ENCODE peak calls at places on chromosomes 4 and X, in eight cellular contexts. One of them, this sample, is unnamed.

GRCh38 chr4:98261291-98262271 is at the start of gene RAP1GDS1:
- DNase-seq in endothelial cell of umbilical vein: peak
- DNase-seq in aorta: peak
- DNase-seq in left lung: peak
- DNase-seq in heart right ventricle: peak
- DNase-seq in cardiac muscle cell: peak
- DNase-seq in tibial nerve: peak
- DNase-seq in right atrium auricular region: peak
- DNase-seq in this sample: peak

GRCh38 chr4:25110653-25111329 is 49.5 kb downstream of the SEPSECS start:
- DNase-seq in endothelial cell of umbilical vein: no peak
- DNase-seq in aorta: no peak
- DNase-seq in left lung: no peak
- DNase-seq in heart right ventricle: no peak
- DNase-seq in cardiac muscle cell: no peak
- DNase-seq in tibial nerve: no peak
- DNase-seq in right atrium auricular region: no peak
- DNase-seq in this sample: no peak

GRCh38 chrX:39835776-39836175 is 262.0 kb downstream of the BCOR start:
- DNase-seq in endothelial cell of umbilical vein: no peak
- DNase-seq in aorta: no peak
- DNase-seq in left lung: no peak
- DNase-seq in heart right ventricle: no peak
- DNase-seq in cardiac muscle cell: no peak
- DNase-seq in tibial nerve: no peak
- DNase-seq in right atrium auricular region: no peak
- DNase-seq in this sample: no peak

GRCh38 chr4:177386416-177386815 is 55.8 kb downstream of the AGA start:
- DNase-seq in endothelial cell of umbilical vein: no peak
- DNase-seq in aorta: no peak
- DNase-seq in left lung: no peak
- DNase-seq in heart right ventricle: no peak
- DNase-seq in cardiac muscle cell: no peak
- DNase-seq in tibial nerve: no peak
- DNase-seq in right atrium auricular region: no peak
- DNase-seq in this sample: no peak

GRCh38 chr4:34181311-34181808 is 2063.0 kb downstream of the ARAP2 start:
- DNase-seq in endothelial cell of umbilical vein: peak
- DNase-seq in aorta: no peak
- DNase-seq in left lung: no peak
- DNase-seq in heart right ventricle: no peak
- DNase-seq in cardiac muscle cell: no peak
- DNase-seq in tibial nerve: no peak
- DNase-seq in right atrium auricular region: no peak
- DNase-seq in this sample: no peak

GRCh38 chrX:9829308-9830267 is 43.4 kb downstream of the SHROOM2 start:
- DNase-seq in endothelial cell of umbilical vein: no peak
- DNase-seq in aorta: no peak
- DNase-seq in left lung: no peak
- DNase-seq in heart right ventricle: no peak
- DNase-seq in cardiac muscle cell: no peak
- DNase-seq in tibial nerve: no peak
- DNase-seq in right atrium auricular region: no peak
- DNase-seq in this sample: no peak

GRCh38 chr4:108793413-108793812 is 30.6 kb upstream of the ETNPPL start:
- DNase-seq in endothelial cell of umbilical vein: no peak
- DNase-seq in aorta: no peak
- DNase-seq in left lung: no peak
- DNase-seq in heart right ventricle: no peak
- DNase-seq in cardiac muscle cell: no peak
- DNase-seq in tibial nerve: no peak
- DNase-seq in right atrium auricular region: no peak
- DNase-seq in this sample: no peak

GRCh38 chr4:83890231-83890630 is 354.3 kb downstream of the GPAT3 start:
- DNase-seq in endothelial cell of umbilical vein: no peak
- DNase-seq in aorta: no peak
- DNase-seq in left lung: no peak
- DNase-seq in heart right ventricle: no peak
- DNase-seq in cardiac muscle cell: no peak
- DNase-seq in tibial nerve: no peak
- DNase-seq in right atrium auricular region: no peak
- DNase-seq in this sample: no peak

GRCh38 chr4:153518001-153518400 is 51.8 kb downstream of the TMEM131L start:
- DNase-seq in endothelial cell of umbilical vein: peak
- DNase-seq in aorta: no peak
- DNase-seq in left lung: no peak
- DNase-seq in heart right ventricle: peak
- DNase-seq in cardiac muscle cell: no peak
- DNase-seq in tibial nerve: no peak
- DNase-seq in right atrium auricular region: no peak
- DNase-seq in this sample: no peak

GRCh38 chr4:152015597-152016324 is 255.0 kb upstream of the GATB start:
- DNase-seq in endothelial cell of umbilical vein: no peak
- DNase-seq in aorta: no peak
- DNase-seq in left lung: no peak
- DNase-seq in heart right ventricle: no peak
- DNase-seq in cardiac muscle cell: no peak
- DNase-seq in tibial nerve: no peak
- DNase-seq in right atrium auricular region: no peak
- DNase-seq in this sample: no peak

GRCh38 chr4:7608043-7608442 is 173.3 kb upstream of the PSAPL1 start:
- DNase-seq in endothelial cell of umbilical vein: no peak
- DNase-seq in aorta: no peak
- DNase-seq in left lung: no peak
- DNase-seq in heart right ventricle: no peak
- DNase-seq in cardiac muscle cell: no peak
- DNase-seq in tibial nerve: no peak
- DNase-seq in right atrium auricular region: no peak
- DNase-seq in this sample: no peak

GRCh38 chrX:39475372-39475771 is 622.4 kb downstream of the BCOR start:
- DNase-seq in endothelial cell of umbilical vein: no peak
- DNase-seq in aorta: no peak
- DNase-seq in left lung: no peak
- DNase-seq in heart right ventricle: no peak
- DNase-seq in cardiac muscle cell: no peak
- DNase-seq in tibial nerve: no peak
- DNase-seq in right atrium auricular region: no peak
- DNase-seq in this sample: no peak

GRCh38 chr4:14254806-14255445 is 627.4 kb upstream of the BOD1L1 start:
- DNase-seq in endothelial cell of umbilical vein: no peak
- DNase-seq in aorta: no peak
- DNase-seq in left lung: no peak
- DNase-seq in heart right ventricle: no peak
- DNase-seq in cardiac muscle cell: no peak
- DNase-seq in tibial nerve: no peak
- DNase-seq in right atrium auricular region: no peak
- DNase-seq in this sample: no peak

GRCh38 chr4:82523179-82523578 is 38.6 kb downstream of the TMEM150C start:
- DNase-seq in endothelial cell of umbilical vein: no peak
- DNase-seq in aorta: no peak
- DNase-seq in left lung: no peak
- DNase-seq in heart right ventricle: no peak
- DNase-seq in cardiac muscle cell: no peak
- DNase-seq in tibial nerve: no peak
- DNase-seq in right atrium auricular region: no peak
- DNase-seq in this sample: no peak

GRCh38 chrX:46961574-46962279 is 49.5 kb downstream of the JADE3 start:
- DNase-seq in endothelial cell of umbilical vein: no peak
- DNase-seq in aorta: no peak
- DNase-seq in left lung: no peak
- DNase-seq in heart right ventricle: no peak
- DNase-seq in cardiac muscle cell: no peak
- DNase-seq in tibial nerve: no peak
- DNase-seq in right atrium auricular region: no peak
- DNase-seq in this sample: no peak

GRCh38 chr4:53043900-53044650 is 182.0 kb downstream of the RASL11B start:
- DNase-seq in endothelial cell of umbilical vein: no peak
- DNase-seq in aorta: no peak
- DNase-seq in left lung: no peak
- DNase-seq in heart right ventricle: no peak
- DNase-seq in cardiac muscle cell: no peak
- DNase-seq in tibial nerve: no peak
- DNase-seq in right atrium auricular region: no peak
- DNase-seq in this sample: no peak

GRCh38 chr4:14700544-14700943 is 301.7 kb upstream of the CPEB2 start:
- DNase-seq in endothelial cell of umbilical vein: no peak
- DNase-seq in aorta: no peak
- DNase-seq in left lung: no peak
- DNase-seq in heart right ventricle: no peak
- DNase-seq in cardiac muscle cell: no peak
- DNase-seq in tibial nerve: no peak
- DNase-seq in right atrium auricular region: no peak
- DNase-seq in this sample: no peak

DNA sequence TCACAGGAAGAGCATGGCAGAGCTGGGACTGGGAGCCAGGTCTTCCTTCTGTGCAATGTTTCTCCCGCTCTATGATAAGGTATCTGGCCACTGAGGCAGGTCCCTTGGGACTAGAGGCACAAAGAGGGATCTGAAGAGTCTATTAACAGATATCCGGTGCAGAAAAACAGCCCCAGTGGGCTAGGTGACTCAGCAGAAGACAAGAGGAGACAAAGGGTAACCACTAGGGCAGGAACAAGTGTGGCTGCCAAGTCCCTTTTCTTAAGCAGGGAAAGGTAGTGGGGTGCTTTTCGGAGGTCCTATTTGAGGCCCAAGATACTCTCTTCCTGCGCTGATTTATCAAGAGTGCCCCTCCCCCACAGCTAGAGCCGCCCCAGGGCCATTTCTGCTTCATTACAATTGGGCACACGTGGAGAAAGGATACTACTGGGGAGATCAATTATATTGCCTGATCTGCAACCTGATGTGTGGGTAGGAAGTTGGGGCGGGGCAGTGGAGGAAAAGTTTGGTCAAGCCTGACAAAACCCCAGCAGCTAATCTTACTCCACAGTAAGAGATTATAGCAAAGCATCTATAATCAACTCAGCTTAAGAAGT is at the start of gene DGAT2L6:
- DNase-seq in endothelial cell of umbilical vein: no peak
- DNase-seq in aorta: no peak
- DNase-seq in left lung: no peak
- DNase-seq in heart right ventricle: no peak
- DNase-seq in cardiac muscle cell: no peak
- DNase-seq in tibial nerve: no peak
- DNase-seq in right atrium auricular region: no peak
- DNase-seq in this sample: no peak
- H3K27ac ChIP-seq in endothelial cell of umbilical vein: no peak
- H3K27ac ChIP-seq in aorta: no peak
- H3K27ac ChIP-seq in left lung: no peak
- H3K27ac ChIP-seq in heart right ventricle: no peak
- H3K27ac ChIP-seq in cardiac muscle cell: no peak
- H3K27ac ChIP-seq in tibial nerve: no peak
- H3K27ac ChIP-seq in right atrium auricular region: no peak
- H3K27ac ChIP-seq in this sample: no peak

GRCh38 chr4:155800685-155801343 is 42.0 kb downstream of the GUCY1B1 start:
- DNase-seq in endothelial cell of umbilical vein: no peak
- DNase-seq in aorta: no peak
- DNase-seq in left lung: no peak
- DNase-seq in heart right ventricle: no peak
- DNase-seq in cardiac muscle cell: no peak
- DNase-seq in tibial nerve: no peak
- DNase-seq in right atrium auricular region: no peak
- DNase-seq in this sample: no peak

GRCh38 chr4:155799794-155800123 is 40.9 kb downstream of the GUCY1B1 start:
- DNase-seq in endothelial cell of umbilical vein: no peak
- DNase-seq in aorta: no peak
- DNase-seq in left lung: no peak
- DNase-seq in heart right ventricle: no peak
- DNase-seq in cardiac muscle cell: no peak
- DNase-seq in tibial nerve: no peak
- DNase-seq in right atrium auricular region: no peak
- DNase-seq in this sample: no peak

GRCh38 chr4:155796031-155796430 is 37.2 kb downstream of the GUCY1B1 start:
- DNase-seq in endothelial cell of umbilical vein: no peak
- DNase-seq in aorta: no peak
- DNase-seq in left lung: no peak
- DNase-seq in heart right ventricle: no peak
- DNase-seq in cardiac muscle cell: no peak
- DNase-seq in tibial nerve: no peak
- DNase-seq in right atrium auricular region: no peak
- DNase-seq in this sample: no peak

GRCh38 chr4:155802573-155802972 is 43.8 kb downstream of the GUCY1B1 start:
- DNase-seq in endothelial cell of umbilical vein: no peak
- DNase-seq in aorta: no peak
- DNase-seq in left lung: no peak
- DNase-seq in heart right ventricle: no peak
- DNase-seq in cardiac muscle cell: no peak
- DNase-seq in tibial nerve: no peak
- DNase-seq in right atrium auricular region: no peak
- DNase-seq in this sample: no peak

GRCh38 chr4:155799106-155799793 is 40.4 kb downstream of the GUCY1B1 start:
- DNase-seq in endothelial cell of umbilical vein: no peak
- DNase-seq in aorta: no peak
- DNase-seq in left lung: no peak
- DNase-seq in heart right ventricle: no peak
- DNase-seq in cardiac muscle cell: no peak
- DNase-seq in tibial nerve: no peak
- DNase-seq in right atrium auricular region: no peak
- DNase-seq in this sample: no peak
- H3K27ac ChIP-seq in endothelial cell of umbilical vein: no peak
- H3K27ac ChIP-seq in aorta: peak
- H3K27ac ChIP-seq in left lung: no peak
- H3K27ac ChIP-seq in heart right ventricle: no peak
- H3K27ac ChIP-seq in cardiac muscle cell: no peak
- H3K27ac ChIP-seq in tibial nerve: no peak
- H3K27ac ChIP-seq in right atrium auricular region: no peak
- H3K27ac ChIP-seq in this sample: no peak

DNA sequence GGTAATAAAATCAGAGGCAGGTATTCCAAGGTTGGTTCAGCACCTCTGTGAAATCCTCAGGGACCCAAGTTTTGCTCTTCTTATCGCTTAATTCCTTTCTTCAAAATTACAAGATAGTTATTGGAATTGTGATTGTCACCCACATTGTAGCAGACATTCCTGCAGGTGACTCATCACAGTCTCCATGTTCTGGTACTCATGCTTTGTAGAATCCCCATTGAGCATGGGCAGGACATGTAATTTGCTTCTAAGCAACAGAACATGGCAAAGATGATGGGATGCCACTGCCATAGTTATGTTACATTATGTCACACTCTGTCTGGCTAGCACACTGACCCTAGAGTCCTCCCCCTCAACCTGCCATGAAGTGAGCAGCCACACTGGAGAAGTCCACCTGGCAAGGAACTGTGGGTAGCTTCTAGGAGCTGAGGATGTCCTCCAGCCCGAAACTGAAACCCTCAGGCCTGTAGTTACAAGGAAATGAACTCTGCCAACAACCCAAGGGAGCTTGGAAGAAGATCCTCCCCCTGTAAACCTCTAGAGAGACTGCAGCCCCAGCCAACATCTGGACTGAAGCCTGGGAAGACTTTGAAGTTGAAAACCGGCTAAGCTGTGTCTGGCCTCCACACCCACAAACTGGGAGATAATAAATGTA is 58.3 kb upstream of the GUCY1A1 start:
- DNase-seq in endothelial cell of umbilical vein: no peak
- DNase-seq in aorta: no peak
- DNase-seq in left lung: no peak
- DNase-seq in heart right ventricle: peak
- DNase-seq in cardiac muscle cell: no peak
- DNase-seq in tibial nerve: no peak
- DNase-seq in right atrium auricular region: no peak
- DNase-seq in this sample: no peak
- H3K27ac ChIP-seq in endothelial cell of umbilical vein: no peak
- H3K27ac ChIP-seq in aorta: no peak
- H3K27ac ChIP-seq in left lung: no peak
- H3K27ac ChIP-seq in heart right ventricle: no peak
- H3K27ac ChIP-seq in cardiac muscle cell: no peak
- H3K27ac ChIP-seq in tibial nerve: no peak
- H3K27ac ChIP-seq in right atrium auricular region: no peak
- H3K27ac ChIP-seq in this sample: no peak

GRCh38 chr4:109982521-109982920 is 69.8 kb downstream of the EGF start:
- DNase-seq in endothelial cell of umbilical vein: no peak
- DNase-seq in aorta: no peak
- DNase-seq in left lung: no peak
- DNase-seq in heart right ventricle: no peak
- DNase-seq in cardiac muscle cell: no peak
- DNase-seq in tibial nerve: no peak
- DNase-seq in right atrium auricular region: no peak
- DNase-seq in this sample: no peak
- H3K27ac ChIP-seq in endothelial cell of umbilical vein: no peak
- H3K27ac ChIP-seq in aorta: no peak
- H3K27ac ChIP-seq in left lung: no peak
- H3K27ac ChIP-seq in heart right ventricle: no peak
- H3K27ac ChIP-seq in cardiac muscle cell: no peak
- H3K27ac ChIP-seq in tibial nerve: no peak
- H3K27ac ChIP-seq in right atrium auricular region: no peak
- H3K27ac ChIP-seq in this sample: no peak

This sample was measured in substantia nigra.